ENCODE peak calls at places on chromosomes 6 and 20, in ten cellular contexts. J is D341Med, O is NCI-H345, R is psoas muscle, S is left lobe of liver, F is neuronal stem cell, I is GM13976, K is NCI-H1694 treated with DMSO at 0.1 percent for 48 hours, Z is KG1, D is T1000. E is an unnamed sample.

GRCh38 chr6:128235556-128235955 is 284.8 kb downstream of the PTPRK start:
- DNase-seq in J (no peak), O (no peak), R (no peak), S (no peak), F (no peak), I (no peak), K (no peak), Z (no peak), D (no peak), E (no peak)

GRCh38 chr6:46099952-46100351 is 29.8 kb upstream of the ENPP4 start:
- DNase-seq in J (no peak), O (no peak), R (no peak), S (no peak), F (no peak), I (no peak), K (no peak), Z (no peak), D (no peak), E (no peak)

GRCh38 chr20:40563296-40563950 is 125.6 kb downstream of the MAFB start:
- DNase-seq in J (no peak), O (peak; percentile 32), R (peak; percentile 21), S (no peak), F (no peak), I (no peak), K (no peak), Z (no peak), D (no peak), E (no peak)

GRCh38 chr6:77972334-77972733 is 319.5 kb downstream of the MEI4 start:
- DNase-seq in J (no peak), O (no peak), R (no peak), S (no peak), F (no peak), I (no peak), K (no peak), Z (no peak), D (no peak), E (no peak)

GRCh38 chr20:11235058-11235457 is 561.3 kb upstream of the JAG1 start:
- DNase-seq in J (no peak), O (no peak), R (no peak), S (no peak), F (no peak), I (no peak), K (no peak), Z (no peak), D (no peak), E (no peak)

GRCh38 chr6:129440691-129441090 is 269.3 kb downstream of the ARHGAP18 start:
- DNase-seq in J (peak; percentile 38), O (no peak), R (no peak), S (no peak), F (peak; percentile 39), I (no peak), K (no peak), Z (no peak), D (no peak), E (no peak)

GRCh38 chr6:158647501-158647900 is 2.4 kb upstream of the SYTL3 start:
- DNase-seq in J (no peak), O (peak; percentile 22), R (no peak), S (no peak), F (no peak), I (no peak), K (no peak), Z (no peak), D (no peak), E (no peak)

GRCh38 chr6:39493174-39493573 is 170.7 kb upstream of the KCNK16 start:
- DNase-seq in J (no peak), O (no peak), R (no peak), S (no peak), F (no peak), I (no peak), K (no peak), Z (no peak), D (no peak), E (no peak)

GRCh38 chr20:56807118-56807517 is 178.0 kb downstream of the TFAP2C start:
- DNase-seq in J (no peak), O (no peak), R (no peak), S (no peak), F (no peak), I (no peak), K (no peak), Z (no peak), D (no peak), E (no peak)

GRCh38 chr20:62721511-62722197 is 13.0 kb downstream of the NTSR1 start:
- DNase-seq in J (no peak), O (no peak), R (no peak), S (no peak), F (no peak), I (no peak), K (no peak), Z (no peak), D (no peak), E (no peak)

GRCh38 chr20:1935696-1936366 is 40.6 kb downstream of the SIRPA start:
- DNase-seq in J (no peak), O (peak; percentile 19), R (peak; percentile 70), S (peak; percentile 93), F (no peak), I (no peak), K (no peak), Z (no peak), D (no peak), E (no peak)

GRCh38 chr6:157283900-157284737 is 39.2 kb downstream of the TMEM242 start:
- DNase-seq in J (no peak), O (no peak), R (no peak), S (no peak), F (no peak), I (no peak), K (no peak), Z (no peak), D (no peak), E (no peak)

GRCh38 chr20:21832442-21833152 is 127.1 kb downstream of the PAX1 start:
- DNase-seq in J (no peak), O (no peak), R (no peak), S (no peak), F (no peak), I (no peak), K (no peak), Z (no peak), D (no peak), E (no peak)

GRCh38 chr6:44119704-44120262 is 7.5 kb downstream of the MRPL14 start:
- DNase-seq in J (no peak), O (no peak), R (no peak), S (no peak), F (no peak), I (no peak), K (no peak), Z (no peak), D (no peak), E (no peak)

GRCh38 chr6:33995046-33995872 is 150.6 kb downstream of the GRM4 start:
- DNase-seq in J (peak; percentile 59), O (no peak), R (no peak), S (peak; percentile 89), F (no peak), I (no peak), K (peak; percentile 2), Z (no peak), D (no peak), E (no peak)

GRCh38 chr20:4550740-4551139 is 171.0 kb upstream of the PRND start:
- DNase-seq in J (no peak), O (no peak), R (no peak), S (no peak), F (no peak), I (no peak), K (no peak), Z (no peak), D (no peak), E (no peak)

GRCh38 chr6:41771058-41771983 is 8.4 kb downstream of the FRS3 start:
- DNase-seq in J (no peak), O (no peak), R (no peak), S (no peak), F (no peak), I (no peak), K (no peak), Z (no peak), D (no peak), E (no peak)

GRCh38 chr20:48098866-48099265 is 313.6 kb upstream of the SULF2 start:
- DNase-seq in J (no peak), O (no peak), R (no peak), S (no peak), F (no peak), I (no peak), K (no peak), Z (no peak), D (no peak), E (no peak)

GRCh38 chr6:72955666-72956065 is 269.6 kb downstream of the KHDC1L start:
- DNase-seq in J (no peak), O (no peak), R (no peak), S (no peak), F (no peak), I (no peak), K (no peak), Z (no peak), D (no peak), E (no peak)

GRCh38 chr6:134640975-134641429 is 308.9 kb downstream of the ALDH8A1 start:
- DNase-seq in J (peak; percentile 63), O (peak; percentile 63), R (peak; percentile 76), S (peak; percentile 78), F (peak; percentile 65), I (peak; percentile 55), K (peak; percentile 35), Z (peak; percentile 62), D (peak; percentile 56), E (peak; percentile 79)

GRCh38 chr20:48319943-48320584 is 507.7 kb downstream of the PREX1 start:
- DNase-seq in J (no peak), O (no peak), R (no peak), S (no peak), F (no peak), I (no peak), K (no peak), Z (no peak), D (no peak), E (no peak)

GRCh38 chr20:5195655-5196054 is 68.8 kb downstream of the CDS2 start:
- DNase-seq in J (no peak), O (no peak), R (no peak), S (no peak), F (no peak), I (no peak), K (no peak), Z (no peak), D (no peak), E (no peak)

GRCh38 chr20:16040742-16041141 is 532.5 kb downstream of the KIF16B start:
- DNase-seq in J (no peak), O (no peak), R (no peak), S (no peak), F (no peak), I (no peak), K (no peak), Z (no peak), D (no peak), E (no peak)

GRCh38 chr6:139338845-139339244 is 35.6 kb downstream of the CITED2 start:
- DNase-seq in J (no peak), O (no peak), R (no peak), S (no peak), F (no peak), I (no peak), K (no peak), Z (no peak), D (no peak), E (no peak)

GRCh38 chr20:61795669-61796630 is 269.7 kb downstream of the TAF4 start:
- DNase-seq in J (no peak), O (no peak), R (no peak), S (no peak), F (no peak), I (no peak), K (no peak), Z (no peak), D (no peak), E (no peak)

GRCh38 chr20:18679020-18679419 is 91.2 kb downstream of the DTD1 start:
- DNase-seq in J (no peak), O (peak; percentile 85), R (no peak), S (no peak), F (peak; percentile 8), I (no peak), K (no peak), Z (no peak), D (no peak), E (no peak)

GRCh38 chr6:134593887-134594286 is 276.0 kb upstream of the SGK1 start:
- DNase-seq in J (no peak), O (no peak), R (no peak), S (no peak), F (no peak), I (no peak), K (no peak), Z (no peak), D (no peak), E (no peak)

GRCh38 chr20:4957939-4958362 is 43.4 kb downstream of the SLC23A2 start:
- DNase-seq in J (no peak), O (no peak), R (no peak), S (no peak), F (no peak), I (no peak), K (no peak), Z (no peak), D (no peak), E (no peak)